ENCODE peak calls at places on chromosomes 7 and 10, in ten cellular contexts. Y is mucosa of gallbladder; H is non-pigmented ciliary epithelial cell; M is dorsolateral prefrontal cortex; A is putamen; G is foreskin melanocyte; E is HL-60; R is trophoblast cell; I is LoVo; K is activated CD8-positive, alpha-beta T cell treated with anti-CD3 and anti-CD28 coated beads for 36 hours. J is an unnamed sample.

GRCh38 chr10:121418126-121418777 is 180.0 kb downstream of the FGFR2 start:
- DNase-seq in R (peak; percentile 35), E (no peak), G (no peak), I (peak; percentile 69), M (no peak), Y (no peak), A (no peak), K (no peak), H (no peak), J (no peak)

GRCh38 chr10:58661336-58661735 is 148.7 kb downstream of the BICC1 start:
- DNase-seq in H (no peak), R (no peak), G (no peak), E (no peak), A (no peak), I (no peak), M (no peak), K (no peak), Y (no peak), J (no peak)

GRCh38 chr10:6114299-6114698 is 25.5 kb downstream of the RBM17 start:
- DNase-seq in E (no peak), I (no peak), A (no peak), Y (no peak), K (no peak), H (no peak), G (no peak), R (no peak), M (no peak), J (no peak)

GRCh38 chr7:7992502-7992901 is 23.9 kb downstream of the GLCCI1 start:
- DNase-seq in H (no peak), M (no peak), R (no peak), A (no peak), G (no peak), E (no peak), I (no peak), Y (no peak), K (no peak), J (no peak)

GRCh38 chr10:52621635-52622079 is 150.9 kb downstream of the MBL2 start:
- DNase-seq in R (no peak), M (no peak), K (no peak), A (no peak), Y (no peak), E (no peak), H (no peak), G (no peak), I (no peak), J (no peak)

GRCh38 chr7:100091411-100092181 is 2.8 kb downstream of the COPS6 start:
- DNase-seq in Y (no peak), R (no peak), E (peak; percentile 34), H (no peak), I (no peak), M (no peak), A (no peak), G (no peak), K (peak; percentile 35), J (no peak)

GRCh38 chr7:64602086-64602485 is 39.2 kb upstream of the ZNF680 start:
- DNase-seq in Y (no peak), G (no peak), A (no peak), I (no peak), E (no peak), M (no peak), H (no peak), R (no peak), K (no peak), J (no peak)

GRCh38 chr10:11663763-11664555 is 52.5 kb upstream of the USP6NL start:
- DNase-seq in A (no peak), I (no peak), E (no peak), R (no peak), G (no peak), M (no peak), K (no peak), Y (no peak), H (no peak), J (no peak)

GRCh38 chr7:4805110-4805978 is 29.9 kb downstream of the AP5Z1 start:
- DNase-seq in M (no peak), K (no peak), H (no peak), E (no peak), G (no peak), Y (no peak), I (no peak), R (peak; percentile 93), A (no peak), J (no peak)

GRCh38 chr10:8044908-8045727 is 9.4 kb upstream of the GATA3 start:
- DNase-seq in Y (no peak), I (no peak), A (no peak), G (no peak), H (no peak), R (no peak), M (no peak), E (no peak), K (peak; percentile 59), J (no peak)

GRCh38 chr7:133135451-133135850 is 53.6 kb upstream of the CHCHD3 start:
- DNase-seq in R (peak; percentile 35), H (no peak), M (no peak), K (no peak), A (no peak), G (no peak), I (no peak), E (no peak), Y (no peak), J (no peak)

GRCh38 chr7:50818324-50818723 is 35.6 kb upstream of the GRB10 start:
- DNase-seq in R (no peak), G (no peak), Y (peak; percentile 65), I (no peak), M (no peak), K (no peak), A (no peak), E (no peak), H (no peak), J (no peak)

GRCh38 chr7:68313806-68314205 is 1284.5 kb upstream of the AUTS2 start:
- DNase-seq in R (no peak), M (no peak), A (no peak), E (no peak), K (no peak), I (no peak), G (no peak), Y (no peak), H (no peak), J (no peak)

J was measured in CMK.